ENCODE peak calls at places on chromosomes 7 and 10, in six cellular contexts. E is dorsolateral prefrontal cortex, T is GM12865, P is WTC11, B is Calu3, J is stomach. Y is an unnamed sample.

GRCh38 chr10:92822964-92823363 is 25.4 kb upstream of the EXOC6 start:
- DNase-seq in T (peak), J (no peak), E (no peak), B (no peak), P (no peak), Y (no peak)

GRCh38 chr7:106788637-106789036 is 76.4 kb upstream of the PIK3CG start:
- DNase-seq in T (no peak), E (no peak), J (no peak), P (no peak), B (no peak), Y (no peak)

GRCh38 chr10:101091546-101092290 is 29.9 kb downstream of the KAZALD1 start:
- DNase-seq in T (no peak), E (no peak), J (no peak), P (no peak), B (peak), Y (no peak)

GRCh38 chr10:68938117-68938516 is 17.9 kb upstream of the DDX21 start:
- DNase-seq in B (peak), J (peak), E (no peak), P (no peak), T (no peak), Y (no peak)

GRCh38 chr7:69871213-69871885 is 273.1 kb downstream of the AUTS2 start:
- DNase-seq in B (no peak), P (no peak), T (no peak), E (no peak), J (no peak), Y (no peak)

GRCh38 chr7:91263359-91264082 is 712 bp upstream of the FZD1 start:
- DNase-seq in E (no peak), J (no peak), P (peak), T (peak), B (peak), Y (no peak)

GRCh38 chr10:129627442-129627841 is 160.4 kb downstream of the MGMT start:
- DNase-seq in P (no peak), B (no peak), E (no peak), J (no peak), T (no peak), Y (no peak)

GRCh38 chr7:16514729-16515128 is 11.9 kb upstream of the LRRC72 start:
- DNase-seq in E (no peak), T (no peak), P (no peak), B (no peak), J (no peak), Y (no peak)

GRCh38 chr7:129146237-129146979 is 1.9 kb downstream of the TSPAN33 start:
- DNase-seq in B (no peak), E (no peak), J (no peak), T (peak), P (no peak), Y (peak)

GRCh38 chr7:140564643-140565042 is 76.0 kb downstream of the DENND2A start:
- DNase-seq in T (peak), P (no peak), E (no peak), J (no peak), B (peak), Y (no peak)

GRCh38 chr7:1671876-1672451 is 1.9 kb downstream of the ELFN1 start:
- DNase-seq in J (no peak), P (no peak), E (peak), T (no peak), B (no peak), Y (peak)

GRCh38 chr10:132199854-132200311 is 13.1 kb downstream of the DPYSL4 start:
- DNase-seq in P (no peak), B (no peak), E (no peak), J (no peak), T (no peak), Y (no peak)

GRCh38 chr7:151123485-151124204 is 37.4 kb downstream of the AGAP3 start:
- DNase-seq in B (peak), J (peak), T (peak), P (peak), E (peak), Y (peak)

GRCh38 chr7:57414852-57415251 is 35.1 kb upstream of the ZNF716 start:
- DNase-seq in P (no peak), J (no peak), B (no peak), T (no peak), E (no peak), Y (no peak)

GRCh38 chr10:14282271-14282670 is 48.5 kb downstream of the FRMD4A start:
- DNase-seq in B (no peak), T (no peak), P (no peak), E (no peak), J (no peak), Y (no peak)

GRCh38 chr10:119750391-119751230 is 24.8 kb downstream of the INPP5F start:
- DNase-seq in B (peak), P (peak), E (peak), T (peak), J (peak), Y (no peak)

GRCh38 chr7:3673524-3673923 is 372.5 kb downstream of the SDK1 start:
- DNase-seq in E (no peak), P (peak), B (peak), J (peak), T (peak), Y (no peak)

GRCh38 chr7:67311901-67312300 is 315.3 kb downstream of the TYW1 start:
- DNase-seq in B (no peak), J (no peak), E (no peak), T (no peak), P (no peak), Y (no peak)

GRCh38 chr7:106041140-106041717 is 70.9 kb downstream of the SYPL1 start:
- DNase-seq in P (peak), J (peak), B (peak), E (no peak), T (peak), Y (no peak)

GRCh38 chr10:100140070-100140469 is 45.8 kb downstream of the ERLIN1 start:
- DNase-seq in J (no peak), P (no peak), B (no peak), T (no peak), E (no peak), Y (no peak)

GRCh38 chr7:47942132-47942531 is 6.1 kb downstream of the PKD1L1 start:
- DNase-seq in E (no peak), J (no peak), B (no peak), P (no peak), T (no peak), Y (no peak)

GRCh38 chr7:158175779-158176178 is 411.8 kb downstream of the PTPRN2 start:
- DNase-seq in T (no peak), E (no peak), B (no peak), P (no peak), J (no peak), Y (no peak)

GRCh38 chr7:77651544-77652162 is 44.6 kb upstream of the RSBN1L start:
- DNase-seq in T (peak), B (peak), E (no peak), P (no peak), J (no peak), Y (no peak)

GRCh38 chr7:115274-115911 is 77.0 kb upstream of the FAM20C start:
- DNase-seq in P (no peak), T (no peak), B (no peak), J (no peak), E (no peak), Y (no peak)

GRCh38 chr10:73910401-73910763 is 550 bp upstream of the PLAU start:
- DNase-seq in J (no peak), P (no peak), T (no peak), E (no peak), B (peak), Y (no peak)
- TF ChIP-seq CTCF in J (no peak), P (no peak), T (no peak), E (no peak), B (no peak), Y (no peak)

DNA sequence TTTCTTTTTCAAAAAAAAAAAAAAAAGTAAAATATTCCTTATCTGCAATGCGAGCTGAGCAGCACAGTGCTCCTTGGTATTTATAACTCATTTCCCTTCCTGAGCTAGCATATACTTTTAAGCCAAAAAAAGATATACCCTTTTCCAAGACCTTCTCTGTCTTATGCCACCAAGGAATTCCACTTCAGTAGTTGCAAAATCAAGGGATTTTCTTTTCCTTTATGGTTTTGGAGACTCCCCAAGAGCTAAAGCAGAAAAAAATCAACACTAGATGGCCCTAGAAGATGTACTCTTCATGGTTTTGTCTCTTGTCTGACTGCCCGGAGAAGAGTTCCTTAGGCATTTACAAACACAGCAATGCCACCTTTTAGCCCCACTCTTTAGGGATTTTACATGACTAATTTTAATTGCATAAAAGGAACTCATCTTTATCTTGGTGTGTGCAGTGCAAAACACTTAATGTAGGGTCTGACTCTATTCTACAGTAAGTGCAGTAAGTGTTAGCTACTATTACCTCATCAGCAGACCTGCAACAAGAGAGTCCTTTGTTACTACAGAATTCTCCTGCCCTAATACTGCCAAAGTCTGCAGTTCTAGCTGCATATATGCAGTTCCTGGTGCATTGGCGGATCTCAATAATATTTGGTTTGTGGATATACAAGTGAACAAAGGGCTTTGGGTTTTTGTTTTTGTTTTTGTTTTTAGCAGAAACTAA is 443.3 kb downstream of the GFRA1 start:
- DNase-seq in B (no peak), E (no peak), P (no peak), T (no peak), J (no peak), Y (no peak)
- TF ChIP-seq CTCF in B (no peak), E (no peak), P (no peak), T (no peak), J (no peak), Y (no peak)

DNA sequence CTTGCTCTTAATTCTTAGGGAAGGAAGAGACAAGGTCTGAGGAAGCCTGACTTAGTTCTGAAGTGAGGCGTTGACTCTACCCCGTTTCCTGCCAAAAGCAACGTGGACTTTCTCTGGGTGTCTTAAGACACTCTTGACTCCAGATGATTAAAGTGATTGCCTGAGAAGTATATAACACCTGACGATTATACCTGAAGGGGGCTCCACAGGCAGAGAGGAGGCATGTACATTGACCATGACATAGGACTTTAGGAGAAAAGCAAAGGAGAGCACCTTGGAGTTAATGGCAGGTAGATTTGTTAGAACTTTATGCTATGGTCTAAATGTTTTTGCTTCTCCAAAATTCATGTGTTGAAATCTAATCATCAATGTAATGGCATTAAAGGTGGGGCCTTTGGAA is 15.9 kb downstream of the ITGB8 start:
- DNase-seq in B (no peak), T (no peak), P (no peak), E (no peak), J (no peak), Y (no peak)
- TF ChIP-seq CTCF in B (no peak), T (no peak), P (no peak), E (no peak), J (no peak), Y (no peak)

GRCh38 chr10:77504870-77505257 is 132.7 kb downstream of the KCNMA1 start:
- DNase-seq in J (no peak), T (no peak), P (no peak), E (no peak), B (peak), Y (no peak)
- TF ChIP-seq CTCF in J (no peak), T (no peak), P (no peak), E (no peak), B (no peak), Y (no peak)

DNA sequence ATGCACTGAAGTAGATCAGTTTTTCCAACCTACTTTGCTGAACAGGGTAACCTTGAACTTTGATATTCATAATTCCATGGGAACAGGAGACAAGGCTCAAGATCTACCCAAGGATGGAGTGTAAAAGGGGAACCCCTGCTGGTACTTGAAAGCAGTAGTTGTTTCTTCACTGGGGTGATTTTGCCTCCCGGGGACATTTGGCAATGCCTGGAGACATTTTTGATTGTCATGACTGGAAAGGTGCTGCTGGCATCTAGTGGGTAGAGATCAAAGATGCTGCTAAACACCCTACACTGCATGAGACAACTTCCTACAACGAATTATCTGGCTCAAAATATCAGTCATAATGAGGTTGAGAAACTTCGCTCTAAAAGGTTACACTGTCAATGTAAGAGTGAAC is 214.8 kb upstream of the CTBP2 start:
- DNase-seq in E (no peak), J (no peak), P (no peak), T (no peak), B (peak), Y (no peak)
- TF ChIP-seq CTCF in E (peak), J (peak), P (no peak), T (no peak), B (no peak), Y (no peak)

GRCh38 chr7:114310344-114311118 is 104.1 kb upstream of the FOXP2 start:
- DNase-seq in E (no peak), B (no peak), P (no peak), T (peak), J (no peak), Y (no peak)
- TF ChIP-seq CTCF in E (no peak), B (no peak), P (no peak), T (peak), J (no peak), Y (no peak)

Y was measured in activated B cell treated with CpG ODN at 0.5 μM for 24 hours.